ENCODE peak calls at places on chromosomes 12 and 14, in nine cellular contexts. Z is fibroblast of lung; Q is GM23248; L is neuronal stem cell; O is PC-3; J is lung; A is endodermal cell; E is OCI-LY7; G is CD8-positive, alpha-beta T cell. B is an unnamed sample.
A peak's percentile ranks its signal among the peaks of the same experiment; 100 is the strongest.

GRCh38 chr14:104555621-104556255 is 23.8 kb upstream of the C14orf180 start:
- DNase-seq in Z (no peak), Q (no peak), L (no peak), O (no peak), J (no peak), A (peak; percentile 32), E (no peak), G (no peak), B (no peak)

GRCh38 chr12:75889214-75889613 is 142.4 kb downstream of the PHLDA1 start:
- DNase-seq in Z (no peak), Q (no peak), L (no peak), O (no peak), J (no peak), A (peak; percentile 77), E (no peak), G (no peak), B (no peak)

GRCh38 chr12:4275869-4276253 is 2.3 kb downstream of the CCND2 start:
- DNase-seq in Z (no peak), Q (no peak), L (no peak), O (no peak), J (no peak), A (peak; percentile 77), E (no peak), G (no peak), B (no peak)

GRCh38 chr14:76882646-76883045 is 56.4 kb downstream of the LRRC74A start:
- DNase-seq in Z (no peak), Q (no peak), L (no peak), O (no peak), J (no peak), A (no peak), E (no peak), G (no peak), B (no peak)

GRCh38 chr12:114627393-114627792 is 56.6 kb downstream of the TBX3 start:
- DNase-seq in Z (no peak), Q (no peak), L (no peak), O (no peak), J (no peak), A (no peak), E (no peak), G (no peak), B (no peak)

GRCh38 chr12:93978553-93978952 is 169.8 kb upstream of the PLXNC1 start:
- DNase-seq in Z (peak; percentile 78), Q (peak; percentile 89), L (no peak), O (peak; percentile 34), J (peak; percentile 57), A (no peak), E (no peak), G (no peak), B (peak; percentile 53)

GRCh38 chr14:33733310-33733709 is 217.6 kb downstream of the EGLN3 start:
- DNase-seq in Z (no peak), Q (no peak), L (no peak), O (no peak), J (no peak), A (no peak), E (no peak), G (no peak), B (no peak)

GRCh38 chr12:47184813-47185212 is 105.1 kb upstream of the AMIGO2 start:
- DNase-seq in Z (no peak), Q (no peak), L (no peak), O (peak; percentile 84), J (peak; percentile 75), A (no peak), E (no peak), G (no peak), B (peak; percentile 88)

GRCh38 chr14:100049220-100049619 is 16.0 kb upstream of the EVL start:
- DNase-seq in Z (peak; percentile 71), Q (peak; percentile 68), L (no peak), O (no peak), J (no peak), A (no peak), E (no peak), G (no peak), B (no peak)

GRCh38 chr12:93838180-93838579 is 161.0 kb downstream of the CRADD start:
- DNase-seq in Z (no peak), Q (no peak), L (no peak), O (no peak), J (no peak), A (no peak), E (no peak), G (no peak), B (no peak)

GRCh38 chr12:56248711-56249110 is 9.5 kb downstream of the ANKRD52 start:
- DNase-seq in Z (no peak), Q (no peak), L (no peak), O (no peak), J (no peak), A (no peak), E (no peak), G (no peak), B (no peak)
- H3K27ac ChIP-seq in Z (no peak overlapping the region), Q (no peak overlapping the region), L (no peak overlapping the region), O (no peak overlapping the region), J (no peak overlapping the region), A (no peak overlapping the region), E (no peak overlapping the region), G (no peak overlapping the region), B (no peak overlapping the region)

GRCh38 chr14:75174066-75174465 is 2.3 kb downstream of the TMED10 start:
- DNase-seq in Z (no peak), Q (peak; percentile 26), L (no peak), O (no peak), J (no peak), A (no peak), E (no peak), G (no peak), B (no peak)

GRCh38 chr14:75181426-75182062 is 5.1 kb upstream of the TMED10 start:
- DNase-seq in Z (no peak), Q (no peak), L (peak; percentile 54), O (no peak), J (no peak), A (no peak), E (no peak), G (no peak), B (no peak)

GRCh38 chr14:75176142-75176820 is at the start of gene TMED10:
- DNase-seq in Z (peak; percentile 83), Q (peak; percentile 94), L (peak; percentile 91), O (no peak), J (peak; percentile 90), A (peak; percentile 95), E (peak; percentile 95), G (peak; percentile 93), B (peak; percentile 48)

GRCh38 chr14:75170797-75171196 is 5.6 kb downstream of the TMED10 start:
- DNase-seq in Z (no peak), Q (peak; percentile 37), L (no peak), O (no peak), J (no peak), A (no peak), E (no peak), G (no peak), B (no peak)

DNA sequence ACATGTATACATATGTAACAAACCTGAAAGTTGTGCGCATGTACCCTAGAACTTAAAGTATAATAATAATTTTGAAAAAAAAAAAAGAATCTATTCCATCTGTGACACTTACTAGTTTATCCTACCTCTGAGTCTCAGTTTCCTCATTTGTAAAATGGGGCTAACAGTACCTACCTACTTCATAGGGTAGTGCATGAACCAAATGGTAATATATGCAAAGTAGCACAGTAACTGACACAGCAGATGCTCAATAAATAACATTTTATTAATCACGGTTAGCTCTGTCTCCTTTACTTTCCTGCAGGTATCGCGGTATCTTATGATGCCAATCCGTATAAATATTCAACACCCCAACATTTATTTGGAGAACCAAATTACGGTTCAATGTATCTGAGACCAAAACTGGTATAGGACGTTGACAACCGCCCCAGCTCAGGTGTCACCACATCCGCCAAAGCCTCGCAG is 703 bp downstream of the TMED10 start:
- DNase-seq in Z (no peak), Q (no peak), L (no peak), O (peak; percentile 36), J (no peak), A (no peak), E (no peak), G (no peak), B (no peak)
- H3K27ac ChIP-seq in Z (peak overlapping the region; percentile 100), Q (peak overlapping the region; percentile 94), L (peak overlapping the region; percentile 83), O (peak overlapping the region; percentile 71), J (peak overlapping the region; percentile 99), A (peak overlapping the region; percentile 89), E (peak overlapping the region; percentile 88), G (peak overlapping the region; percentile 98), B (peak overlapping the region; percentile 93)

GRCh38 chr12:96230646-96231045 is 36.5 kb downstream of the ELK3 start:
- DNase-seq in Z (no peak), Q (no peak), L (no peak), O (no peak), J (no peak), A (no peak), E (no peak), G (no peak), B (no peak)
- H3K27ac ChIP-seq in Z (no peak overlapping the region), Q (no peak overlapping the region), L (no peak overlapping the region), O (no peak overlapping the region), J (no peak overlapping the region), A (no peak overlapping the region), E (no peak overlapping the region), G (no peak overlapping the region), B (no peak overlapping the region)

DNA sequence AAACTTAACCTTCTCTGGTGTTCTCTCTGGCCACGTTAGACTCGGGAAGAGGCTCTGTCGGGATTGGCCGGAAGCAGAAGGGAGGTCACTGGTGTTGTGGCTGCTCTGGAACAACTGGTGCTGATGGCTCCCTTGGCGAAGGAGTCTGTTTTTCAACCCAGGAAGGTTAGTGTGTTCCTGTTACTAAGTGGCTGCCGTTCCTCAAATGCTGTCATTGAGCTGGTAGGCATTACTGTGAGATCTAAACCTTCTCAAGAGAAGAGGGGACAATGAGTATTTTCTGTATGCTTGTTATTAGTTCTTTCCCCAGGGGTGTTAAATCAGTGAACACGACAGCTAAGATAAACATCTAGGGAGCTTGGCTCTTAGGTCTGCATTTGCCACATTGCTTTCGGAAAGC is 18.3 kb downstream of the POP5 start:
- DNase-seq in Z (no peak), Q (no peak), L (no peak), O (no peak), J (no peak), A (no peak), E (no peak), G (no peak), B (no peak)
- H3K27ac ChIP-seq in Z (no peak overlapping the region), Q (no peak overlapping the region), L (no peak overlapping the region), O (no peak overlapping the region), J (no peak overlapping the region), A (no peak overlapping the region), E (no peak overlapping the region), G (no peak overlapping the region), B (no peak overlapping the region)

DNA sequence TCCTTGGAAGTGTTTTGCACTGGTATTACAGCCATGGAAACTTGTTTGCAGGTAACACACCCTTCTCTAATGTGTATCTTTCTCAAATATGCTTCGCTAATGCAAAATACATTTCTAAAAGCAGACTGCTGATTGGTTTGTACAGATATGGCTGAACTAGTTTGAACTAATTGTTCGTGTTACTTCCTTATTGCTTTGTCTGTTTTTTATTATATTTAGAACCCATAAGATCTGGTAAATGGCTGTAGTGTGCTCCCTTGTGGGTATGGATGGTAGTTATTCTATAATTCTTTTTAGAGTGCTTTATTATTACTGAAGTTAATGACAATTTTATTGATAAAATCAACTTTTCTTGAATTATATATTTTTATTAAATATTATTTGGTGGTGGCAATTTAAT is 53.0 kb downstream of the ATF7IP start:
- DNase-seq in Z (peak; percentile 46), Q (peak; percentile 56), L (no peak), O (peak; percentile 33), J (no peak), A (no peak), E (no peak), G (no peak), B (no peak)
- H3K27ac ChIP-seq in Z (no peak overlapping the region), Q (peak overlapping the region; percentile 20), L (no peak overlapping the region), O (no peak overlapping the region), J (no peak overlapping the region), A (no peak overlapping the region), E (no peak overlapping the region), G (peak overlapping the region; percentile 46), B (peak overlapping the region; percentile 7)